ENCODE peak calls at places on chromosomes 4 and X, in five cellular contexts. One of them, this sample, is unnamed.

GRCh38 chr4:21726255-21726815 is 222.2 kb downstream of the KCNIP4 start:
- DNase-seq in midbrain: no peak
- DNase-seq in T-helper 1 cell: no peak
- DNase-seq in PC-3: no peak
- DNase-seq in NCI-H2171: no peak
- DNase-seq in this sample: no peak

GRCh38 chr4:62415256-62415655 is 1215.1 kb downstream of the ADGRL3 start:
- DNase-seq in T-helper 1 cell: no peak
- DNase-seq in PC-3: peak
- DNase-seq in NCI-H2171: no peak
- DNase-seq in midbrain: no peak
- DNase-seq in this sample: no peak

GRCh38 chrX:45771560-45772340 is 571.1 kb upstream of the DIPK2B start:
- DNase-seq in midbrain: no peak
- DNase-seq in NCI-H2171: no peak
- DNase-seq in PC-3: peak
- DNase-seq in T-helper 1 cell: peak
- DNase-seq in this sample: no peak

GRCh38 chrX:71573591-71573990 is 4.6 kb upstream of the GCNA start:
- DNase-seq in NCI-H2171: no peak
- DNase-seq in PC-3: no peak
- DNase-seq in T-helper 1 cell: no peak
- DNase-seq in midbrain: no peak
- DNase-seq in this sample: no peak

GRCh38 chrX:48068096-48068887 is 3.1 kb downstream of the ZNF630 start:
- DNase-seq in NCI-H2171: peak
- DNase-seq in T-helper 1 cell: no peak
- DNase-seq in PC-3: no peak
- DNase-seq in midbrain: no peak
- DNase-seq in this sample: no peak

GRCh38 chr4:38163216-38164006 is 203.2 kb downstream of the PTTG2 start:
- DNase-seq in PC-3: peak
- DNase-seq in T-helper 1 cell: no peak
- DNase-seq in midbrain: no peak
- DNase-seq in NCI-H2171: no peak
- DNase-seq in this sample: no peak

GRCh38 chr4:3375688-3376087 is 66.1 kb upstream of the HGFAC start:
- DNase-seq in midbrain: no peak
- DNase-seq in NCI-H2171: no peak
- DNase-seq in PC-3: peak
- DNase-seq in T-helper 1 cell: no peak
- DNase-seq in this sample: no peak

GRCh38 chrX:150085881-150086280 is 147.6 kb upstream of the EOLA2 start:
- DNase-seq in NCI-H2171: no peak
- DNase-seq in T-helper 1 cell: no peak
- DNase-seq in midbrain: no peak
- DNase-seq in PC-3: peak
- DNase-seq in this sample: no peak

GRCh38 chrX:56790778-56791177 is 61.7 kb downstream of the NBDY start:
- DNase-seq in T-helper 1 cell: no peak
- DNase-seq in NCI-H2171: no peak
- DNase-seq in midbrain: no peak
- DNase-seq in PC-3: no peak
- DNase-seq in this sample: no peak

GRCh38 chr4:57158762-57159161 is 48.6 kb upstream of the IGFBP7 start:
- DNase-seq in PC-3: no peak
- DNase-seq in NCI-H2171: no peak
- DNase-seq in T-helper 1 cell: no peak
- DNase-seq in midbrain: no peak
- DNase-seq in this sample: no peak

GRCh38 chr4:186347743-186348142 is 81.8 kb downstream of the F11 start:
- DNase-seq in midbrain: no peak
- DNase-seq in T-helper 1 cell: no peak
- DNase-seq in NCI-H2171: no peak
- DNase-seq in PC-3: no peak
- DNase-seq in this sample: no peak

GRCh38 chr4:83150563-83151330 is 36.2 kb upstream of the PLAC8 start:
- DNase-seq in midbrain: no peak
- DNase-seq in T-helper 1 cell: no peak
- DNase-seq in NCI-H2171: no peak
- DNase-seq in PC-3: peak
- DNase-seq in this sample: no peak

GRCh38 chr4:68589790-68590189 is 13.7 kb upstream of the UGT2B17 start:
- DNase-seq in midbrain: no peak
- DNase-seq in T-helper 1 cell: no peak
- DNase-seq in PC-3: peak
- DNase-seq in NCI-H2171: no peak
- DNase-seq in this sample: no peak

GRCh38 chr4:168831919-168832745 is 177.9 kb downstream of the CBR4 start:
- DNase-seq in PC-3: peak
- DNase-seq in midbrain: peak
- DNase-seq in NCI-H2171: peak
- DNase-seq in T-helper 1 cell: peak
- DNase-seq in this sample: peak

GRCh38 chrX:15151267-15152196 is 118.4 kb downstream of the ASB9 start:
- DNase-seq in NCI-H2171: no peak
- DNase-seq in T-helper 1 cell: no peak
- DNase-seq in PC-3: peak
- DNase-seq in midbrain: no peak
- DNase-seq in this sample: no peak

GRCh38 chr4:36489798-36490197 is 208.4 kb downstream of the DTHD1 start:
- DNase-seq in midbrain: no peak
- DNase-seq in PC-3: no peak
- DNase-seq in NCI-H2171: no peak
- DNase-seq in T-helper 1 cell: no peak
- DNase-seq in this sample: no peak

GRCh38 chr4:147078875-147079658 is 133.4 kb upstream of the TTC29 start:
- DNase-seq in NCI-H2171: no peak
- DNase-seq in midbrain: no peak
- DNase-seq in PC-3: no peak
- DNase-seq in T-helper 1 cell: no peak
- DNase-seq in this sample: no peak

GRCh38 chrX:24702362-24703184 is 8.9 kb downstream of the POLA1 start:
- DNase-seq in midbrain: no peak
- DNase-seq in T-helper 1 cell: no peak
- DNase-seq in PC-3: no peak
- DNase-seq in NCI-H2171: no peak
- DNase-seq in this sample: no peak

GRCh38 chr4:127503111-127503510 is 129.6 kb upstream of the INTU start:
- DNase-seq in PC-3: no peak
- DNase-seq in NCI-H2171: no peak
- DNase-seq in T-helper 1 cell: no peak
- DNase-seq in midbrain: no peak
- DNase-seq in this sample: no peak

GRCh38 chrX:19555236-19555635 is 39.9 kb upstream of the MAP3K15 start:
- DNase-seq in PC-3: no peak
- DNase-seq in midbrain: no peak
- DNase-seq in T-helper 1 cell: no peak
- DNase-seq in NCI-H2171: no peak
- DNase-seq in this sample: no peak

GRCh38 chr4:8897768-8898167 is 26.1 kb upstream of the HMX1 start:
- DNase-seq in midbrain: no peak
- DNase-seq in PC-3: no peak
- DNase-seq in NCI-H2171: no peak
- DNase-seq in T-helper 1 cell: no peak
- DNase-seq in this sample: no peak

GRCh38 chr4:126779446-126780166 is 853.2 kb upstream of the INTU start:
- DNase-seq in NCI-H2171: no peak
- DNase-seq in PC-3: no peak
- DNase-seq in midbrain: no peak
- DNase-seq in T-helper 1 cell: no peak
- DNase-seq in this sample: no peak

This sample was measured in NCI-H524 treated with DMSO at 0.1 percent for 48 hours.